ENCODE peak calls at places on chromosomes 5 and 9, in four cellular contexts. One of them, this sample, is unnamed.

GRCh38 chr5:149829954-149830353 is 99.8 kb downstream of the PPARGC1B start:
- DNase-seq in GM19239: no peak
- DNase-seq in T-helper 1 cell: no peak
- DNase-seq in NCI-H2029 treated with DMSO at 0.1 percent for 48 hours: no peak
- DNase-seq in this sample: peak

GRCh38 chr5:116359575-116359974 is 215.0 kb downstream of the SEMA6A start:
- DNase-seq in T-helper 1 cell: no peak
- DNase-seq in NCI-H2029 treated with DMSO at 0.1 percent for 48 hours: no peak
- DNase-seq in GM19239: no peak
- DNase-seq in this sample: no peak

GRCh38 chr9:3528466-3528865 is 2.7 kb upstream of the RFX3 start:
- DNase-seq in NCI-H2029 treated with DMSO at 0.1 percent for 48 hours: no peak
- DNase-seq in T-helper 1 cell: no peak
- DNase-seq in GM19239: peak
- DNase-seq in this sample: peak

GRCh38 chr5:128844354-128844923 is 120.8 kb upstream of the SLC27A6 start:
- DNase-seq in GM19239: no peak
- DNase-seq in T-helper 1 cell: no peak
- DNase-seq in NCI-H2029 treated with DMSO at 0.1 percent for 48 hours: no peak
- DNase-seq in this sample: no peak

GRCh38 chr5:54383941-54384340 is 71.6 kb upstream of the HSPB3 start:
- DNase-seq in T-helper 1 cell: no peak
- DNase-seq in GM19239: no peak
- DNase-seq in NCI-H2029 treated with DMSO at 0.1 percent for 48 hours: no peak
- DNase-seq in this sample: no peak

GRCh38 chr9:133591116-133591910 is 17.9 kb downstream of the FAM163B start:
- DNase-seq in NCI-H2029 treated with DMSO at 0.1 percent for 48 hours: peak
- DNase-seq in T-helper 1 cell: no peak
- DNase-seq in GM19239: no peak
- DNase-seq in this sample: no peak

GRCh38 chr5:1963941-1964451 is 81.3 kb upstream of the IRX4 start:
- DNase-seq in NCI-H2029 treated with DMSO at 0.1 percent for 48 hours: no peak
- DNase-seq in T-helper 1 cell: no peak
- DNase-seq in GM19239: no peak
- DNase-seq in this sample: no peak

GRCh38 chr9:136267261-136268111 is 21.9 kb upstream of the QSOX2 start:
- DNase-seq in NCI-H2029 treated with DMSO at 0.1 percent for 48 hours: peak
- DNase-seq in GM19239: peak
- DNase-seq in T-helper 1 cell: peak
- DNase-seq in this sample: peak

GRCh38 chr5:170278611-170279500 is 18.7 kb downstream of the LCP2 start:
- DNase-seq in T-helper 1 cell: peak
- DNase-seq in GM19239: peak
- DNase-seq in NCI-H2029 treated with DMSO at 0.1 percent for 48 hours: no peak
- DNase-seq in this sample: peak

GRCh38 chr9:133428579-133429215 is 6.5 kb downstream of the ADAMTS13 start:
- DNase-seq in GM19239: no peak
- DNase-seq in NCI-H2029 treated with DMSO at 0.1 percent for 48 hours: no peak
- DNase-seq in T-helper 1 cell: no peak
- DNase-seq in this sample: no peak

GRCh38 chr5:5623397-5623796 is 200.9 kb downstream of the ICE1 start:
- DNase-seq in GM19239: no peak
- DNase-seq in T-helper 1 cell: no peak
- DNase-seq in NCI-H2029 treated with DMSO at 0.1 percent for 48 hours: no peak
- DNase-seq in this sample: no peak

GRCh38 chr9:101455656-101456235 is 20.2 kb upstream of the ALDOB start:
- DNase-seq in T-helper 1 cell: no peak
- DNase-seq in GM19239: no peak
- DNase-seq in NCI-H2029 treated with DMSO at 0.1 percent for 48 hours: no peak
- DNase-seq in this sample: no peak

GRCh38 chr5:132777209-132778069 is at the start of gene SEPTIN8:
- DNase-seq in T-helper 1 cell: peak
- DNase-seq in NCI-H2029 treated with DMSO at 0.1 percent for 48 hours: no peak
- DNase-seq in GM19239: peak
- DNase-seq in this sample: peak

GRCh38 chr9:36924071-36924470 is 110.0 kb downstream of the PAX5 start:
- DNase-seq in T-helper 1 cell: no peak
- DNase-seq in NCI-H2029 treated with DMSO at 0.1 percent for 48 hours: no peak
- DNase-seq in GM19239: no peak
- DNase-seq in this sample: no peak

GRCh38 chr5:100860407-100860806 is 42.7 kb downstream of the ST8SIA4 start:
- DNase-seq in GM19239: no peak
- DNase-seq in T-helper 1 cell: no peak
- DNase-seq in NCI-H2029 treated with DMSO at 0.1 percent for 48 hours: no peak
- DNase-seq in this sample: no peak

GRCh38 chr5:142327111-142327842 is 2.5 kb upstream of the SPRY4 start:
- DNase-seq in NCI-H2029 treated with DMSO at 0.1 percent for 48 hours: no peak
- DNase-seq in T-helper 1 cell: no peak
- DNase-seq in GM19239: no peak
- DNase-seq in this sample: no peak

GRCh38 chr9:97969014-97969413 is 14.1 kb upstream of the ANP32B start:
- DNase-seq in NCI-H2029 treated with DMSO at 0.1 percent for 48 hours: no peak
- DNase-seq in GM19239: no peak
- DNase-seq in T-helper 1 cell: no peak
- DNase-seq in this sample: no peak

GRCh38 chr5:151483176-151483575 is 35.8 kb downstream of the SLC36A1 start:
- DNase-seq in GM19239: no peak
- DNase-seq in T-helper 1 cell: no peak
- DNase-seq in NCI-H2029 treated with DMSO at 0.1 percent for 48 hours: no peak
- DNase-seq in this sample: no peak

GRCh38 chr9:81031422-81032029 is 657.8 kb downstream of the TLE1 start:
- DNase-seq in NCI-H2029 treated with DMSO at 0.1 percent for 48 hours: no peak
- DNase-seq in GM19239: no peak
- DNase-seq in T-helper 1 cell: no peak
- DNase-seq in this sample: no peak

GRCh38 chr9:136079211-136079915 is 15.7 kb downstream of the NACC2 start:
- DNase-seq in NCI-H2029 treated with DMSO at 0.1 percent for 48 hours: no peak
- DNase-seq in GM19239: no peak
- DNase-seq in T-helper 1 cell: no peak
- DNase-seq in this sample: no peak

GRCh38 chr9:806285-807156 is 35.0 kb upstream of the DMRT1 start:
- DNase-seq in NCI-H2029 treated with DMSO at 0.1 percent for 48 hours: no peak
- DNase-seq in T-helper 1 cell: no peak
- DNase-seq in GM19239: no peak
- DNase-seq in this sample: peak

GRCh38 chr5:8005416-8005815 is 136.5 kb downstream of the MTRR start:
- DNase-seq in GM19239: no peak
- DNase-seq in NCI-H2029 treated with DMSO at 0.1 percent for 48 hours: no peak
- DNase-seq in T-helper 1 cell: no peak
- DNase-seq in this sample: no peak

GRCh38 chr9:127912882-127913281 is 4.0 kb downstream of the ST6GALNAC4 start:
- DNase-seq in T-helper 1 cell: no peak
- DNase-seq in NCI-H2029 treated with DMSO at 0.1 percent for 48 hours: peak
- DNase-seq in GM19239: no peak
- DNase-seq in this sample: no peak

GRCh38 chr5:134975078-134975715 is 7.5 kb downstream of the CATSPER3 start:
- DNase-seq in NCI-H2029 treated with DMSO at 0.1 percent for 48 hours: no peak
- DNase-seq in GM19239: no peak
- DNase-seq in T-helper 1 cell: no peak
- DNase-seq in this sample: no peak

This sample was measured in erythroblast.